ENCODE peak calls at places on chromosomes 2 and 18, in four cellular contexts. P is HFFc6, L is immature natural killer cell, T is NCI-H1092 treated with DMSO at 0.1 percent for 48 hours. S is an unnamed sample.

GRCh38 chr2:190996947-190997346 is 17.0 kb downstream of the STAT1 start:
- DNase-seq in P (no peak), T (no peak), L (no peak), S (no peak)

GRCh38 chr2:22991844-22992243 is 393.1 kb upstream of the KLHL29 start:
- DNase-seq in T (no peak), P (no peak), L (no peak), S (no peak)

GRCh38 chr2:182946949-182947348 is 80.5 kb upstream of the FRZB start:
- DNase-seq in P (peak; percentile 6), L (no peak), T (no peak), S (no peak)

GRCh38 chr2:20594048-20594750 is 56.7 kb downstream of the HS1BP3 start:
- DNase-seq in T (no peak), P (no peak), L (no peak), S (no peak)

GRCh38 chr18:50654658-50655550 is 95.0 kb downstream of the MAPK4 start:
- DNase-seq in L (no peak), P (no peak), T (no peak), S (no peak)

GRCh38 chr2:183991973-183992372 is 606.4 kb upstream of the ZNF804A start:
- DNase-seq in T (no peak), L (no peak), P (no peak), S (no peak)

GRCh38 chr2:232018191-232018590 is 56.7 kb downstream of the DIS3L2 start:
- DNase-seq in P (no peak), L (no peak), T (no peak), S (no peak)

GRCh38 chr2:20682166-20682565 is 15.2 kb downstream of the GDF7 start:
- DNase-seq in L (no peak), T (no peak), P (peak; percentile 13), S (peak; percentile 60)

GRCh38 chr2:43032248-43032893 is 194.0 kb downstream of the ZFP36L2 start:
- DNase-seq in L (no peak), T (no peak), P (no peak), S (no peak)

S was measured in esophagus muscularis mucosa.